ENCODE peak calls at places on chromosomes 13 and 19, in four cellular contexts. N is brain microvascular endothelial cell, S is lung, P is endothelial cell. O is an unnamed sample.

GRCh38 chr19:44476559-44477408 is 23.5 kb downstream of the ZNF180 start:
- DNase-seq in P (no peak), N (no peak), S (no peak), O (peak)

GRCh38 chr19:41925208-41926003 is 2.8 kb downstream of the ERFL start:
- DNase-seq in P (no peak), N (no peak), S (no peak), O (no peak)

GRCh38 chr19:57231686-57232085 is 863 bp downstream of the AURKC start:
- DNase-seq in N (no peak), S (no peak), P (no peak), O (no peak)

GRCh38 chr13:74683411-74683810 is 549.2 kb upstream of the KLF12 start:
- DNase-seq in P (peak), N (no peak), S (no peak), O (peak)

GRCh38 chr19:33156354-33156753 is 24.4 kb downstream of the WDR88 start:
- DNase-seq in P (no peak), N (peak), S (no peak), O (peak)

GRCh38 chr19:52102163-52102562 is 6.6 kb upstream of the ZNF841 start:
- DNase-seq in N (no peak), P (no peak), S (no peak), O (no peak)

GRCh38 chr13:111337741-111338140 is 17.3 kb downstream of the TEX29 start:
- DNase-seq in P (no peak), N (no peak), S (peak), O (no peak)

GRCh38 chr13:109787135-109787954 is 962 bp upstream of the IRS2 start:
- DNase-seq in N (no peak), P (peak), S (no peak), O (peak)

DNA sequence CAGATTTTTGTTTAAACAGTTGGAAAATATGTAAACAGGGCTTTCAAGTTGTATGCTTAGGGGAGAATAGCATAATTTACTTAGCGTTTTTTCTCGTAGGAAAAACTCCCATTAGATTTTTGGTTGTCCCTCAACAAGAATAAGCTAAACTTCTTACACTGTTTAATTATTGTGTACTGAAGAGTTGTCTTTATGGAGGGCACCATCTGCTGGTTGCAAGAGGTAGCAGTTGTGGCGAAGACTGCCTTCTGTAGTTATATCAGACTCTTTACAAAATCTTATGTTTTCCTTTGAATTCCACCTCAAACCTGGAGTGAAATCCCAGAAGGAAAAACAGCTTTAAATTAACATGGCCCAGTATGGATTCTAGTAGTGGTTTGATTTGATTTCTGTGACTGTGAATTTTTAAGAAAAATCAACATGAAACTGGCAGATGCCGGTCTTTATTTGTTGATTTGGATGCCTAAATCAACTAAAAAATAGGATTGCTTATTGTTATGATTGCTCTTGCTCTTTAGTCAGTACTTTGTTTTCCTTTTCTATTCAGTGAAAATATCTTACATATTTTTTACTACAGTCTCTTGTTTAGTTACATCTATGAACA is 53.4 kb downstream of the PDS5B start:
- DNase-seq in S (no peak), P (peak), N (peak), O (peak)
- TF ChIP-seq CTCF in S (peak), P (peak), N (peak), O (peak)

GRCh38 chr13:92175330-92175729 is 776.9 kb downstream of the GPC5 start:
- DNase-seq in S (no peak), P (peak), N (peak), O (peak)
- TF ChIP-seq CTCF in S (no peak), P (no peak), N (peak), O (peak)

GRCh38 chr19:48632692-48633147 is 4.5 kb downstream of the DBP start:
- DNase-seq in S (no peak), N (no peak), P (no peak), O (peak)
- TF ChIP-seq CTCF in S (no peak), N (no peak), P (no peak), O (no peak)

DNA sequence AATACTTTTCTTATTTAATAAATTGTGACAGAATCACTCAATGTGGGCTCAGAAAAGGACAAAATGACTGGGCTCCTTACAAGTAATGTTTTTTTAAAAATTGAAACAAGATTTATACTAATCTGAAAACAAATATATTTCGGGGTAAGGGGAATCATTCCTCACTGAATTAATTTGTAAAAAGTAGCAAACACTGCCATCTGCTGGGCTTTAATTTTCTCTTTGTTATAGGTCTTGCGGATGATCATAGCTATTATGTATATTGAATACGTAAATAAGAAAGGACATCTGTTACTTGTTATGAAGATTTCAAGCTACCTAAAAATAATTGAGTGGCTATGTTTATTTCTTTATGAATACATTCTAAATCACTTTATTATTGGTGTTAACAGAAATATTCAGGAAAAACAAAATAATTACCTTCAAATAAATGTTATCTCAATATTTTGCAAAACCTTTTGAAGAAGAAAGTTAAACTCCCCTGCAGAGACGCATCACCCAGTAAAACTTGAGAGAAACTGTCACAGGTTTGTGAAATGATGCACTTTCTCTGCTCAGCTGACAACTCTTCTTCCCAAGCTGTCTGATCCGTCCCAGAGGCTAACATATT is 17.8 kb upstream of the ENOX1 start:
- DNase-seq in P (peak), N (peak), S (no peak), O (peak)
- TF ChIP-seq CTCF in P (peak), N (peak), S (peak), O (peak)

O was measured in epithelial cell of esophagus.